ENCODE peak calls at places on chromosomes 12 and 14, in eight cellular contexts. J is WTC11, V is A549, B is SK-N-SH, Y is K562, R is H1, X is GM12878, Z is IMR-90. E is an unnamed sample.

GRCh38 chr12:76346798-76347420 is 1.3 kb downstream of the BBS10 start:
- DNase-seq in J (no peak), X (peak), B (peak), Y (peak), V (peak), Z (peak), R (no peak), E (peak)

GRCh38 chr14:75562048-75562447 is 16.4 kb upstream of the FLVCR2 start:
- DNase-seq in Y (no peak), X (no peak), Z (no peak), B (no peak), R (no peak), J (no peak), V (no peak), E (no peak)

GRCh38 chr12:42587564-42588307 is 1.8 kb downstream of the PRICKLE1 start:
- DNase-seq in R (no peak), V (no peak), B (no peak), Y (no peak), J (no peak), X (no peak), Z (peak), E (peak)

GRCh38 chr14:68177728-68178127 is 358.1 kb downstream of the RAD51B start:
- DNase-seq in X (no peak), V (no peak), J (no peak), Y (no peak), Z (no peak), R (no peak), B (no peak), E (no peak)

GRCh38 chr12:15796493-15797141 is 7.4 kb upstream of the EPS8 start:
- DNase-seq in X (no peak), V (peak), J (no peak), B (no peak), R (no peak), Y (no peak), Z (peak), E (peak)

GRCh38 chr12:119589634-119590033 is 3.9 kb upstream of the TMEM233 start:
- DNase-seq in Z (no peak), X (no peak), B (no peak), J (no peak), Y (no peak), V (no peak), R (no peak), E (no peak)

GRCh38 chr14:37903561-37904191 is 304.0 kb upstream of the SSTR1 start:
- DNase-seq in X (no peak), J (no peak), B (peak), V (peak), Z (peak), R (no peak), Y (peak), E (peak)

GRCh38 chr14:96805906-96806305 is 8.7 kb downstream of the VRK1 start:
- DNase-seq in Y (no peak), Z (no peak), J (no peak), R (no peak), B (no peak), V (no peak), X (no peak), E (no peak)

GRCh38 chr12:80590085-80590484 is 117.3 kb upstream of the MYF6 start:
- DNase-seq in Z (peak), X (no peak), J (no peak), B (no peak), Y (no peak), R (no peak), V (no peak), E (no peak)

GRCh38 chr14:71666579-71667145 is 265.6 kb upstream of the RGS6 start:
- DNase-seq in X (no peak), V (no peak), J (no peak), Z (no peak), R (no peak), B (no peak), Y (no peak), E (no peak)

GRCh38 chr14:93006484-93007128 is 83.7 kb downstream of the CHGA start:
- DNase-seq in X (no peak), J (no peak), Z (no peak), B (no peak), Y (no peak), V (no peak), R (no peak), E (no peak)

GRCh38 chr12:62164036-62164435 is 96.2 kb upstream of the USP15 start:
- DNase-seq in Z (no peak), B (no peak), R (no peak), V (no peak), J (no peak), Y (no peak), X (no peak), E (no peak)

GRCh38 chr12:49200882-49201594 is 12.2 kb upstream of the TUBA1A start:
- DNase-seq in J (no peak), Z (peak), R (no peak), V (peak), X (peak), Y (peak), B (peak), E (no peak)

GRCh38 chr12:128542844-128543243 is 275.9 kb downstream of the TMEM132C start:
- DNase-seq in Z (no peak), Y (no peak), J (no peak), B (no peak), V (no peak), R (no peak), X (no peak), E (no peak)

GRCh38 chr12:49507139-49507538 is 31.7 kb upstream of the KCNH3 start:
- DNase-seq in J (no peak), B (no peak), V (peak), Y (no peak), X (no peak), R (no peak), Z (peak), E (no peak)

GRCh38 chr12:103672401-103673119 is 85.5 kb downstream of the STAB2 start:
- DNase-seq in V (peak), J (no peak), Z (peak), X (no peak), B (no peak), R (no peak), Y (no peak), E (peak)

GRCh38 chr12:116969615-116970575 is 59.1 kb downstream of the FBXW8 start:
- DNase-seq in V (no peak), Z (no peak), Y (no peak), X (no peak), B (peak), J (no peak), R (no peak), E (no peak)

GRCh38 chr12:22576473-22576872 is 32.1 kb upstream of the C2CD5 start:
- DNase-seq in B (no peak), Z (no peak), X (no peak), J (no peak), Y (no peak), V (no peak), R (no peak), E (no peak)

GRCh38 chr12:43210437-43211197 is 341.4 kb downstream of the ADAMTS20 start:
- DNase-seq in Z (peak), R (no peak), Y (no peak), B (no peak), V (no peak), X (peak), J (no peak), E (no peak)

GRCh38 chr12:104215638-104216297 is at the start of gene TXNRD1:
- DNase-seq in B (no peak), Z (peak), R (peak), J (peak), X (peak), Y (peak), V (peak), E (peak)

GRCh38 chr12:50517456-50518048 is 12.8 kb downstream of the DIP2B start:
- DNase-seq in Y (no peak), V (peak), B (no peak), X (peak), J (no peak), R (no peak), Z (peak), E (peak)

GRCh38 chr14:50830044-50830931 is 674 bp downstream of the NIN start:
- DNase-seq in V (peak), Z (peak), B (peak), Y (peak), X (peak), J (peak), R (peak), E (peak)

GRCh38 chr14:91295276-91295845 is 50.9 kb upstream of the GPR68 start:
- DNase-seq in Z (no peak), R (no peak), B (no peak), J (no peak), Y (no peak), V (no peak), X (no peak), E (no peak)

GRCh38 chr14:67943947-67944346 is 124.4 kb downstream of the RAD51B start:
- DNase-seq in V (peak), J (peak), R (peak), X (peak), Y (peak), Z (peak), B (peak), E (peak)

GRCh38 chr14:101561145-101561896 is at the start of gene DIO3:
- DNase-seq in B (peak), Y (no peak), J (peak), Z (no peak), V (no peak), R (peak), X (no peak), E (no peak)

GRCh38 chr12:55720894-55721444 is 776 bp downstream of the RDH5 start:
- DNase-seq in B (peak), Y (no peak), R (no peak), X (no peak), Z (peak), V (peak), J (peak), E (peak)

GRCh38 chr12:107567871-107568619 is 117.6 kb upstream of the PWP1 start:
- DNase-seq in Y (no peak), Z (no peak), B (no peak), R (no peak), X (no peak), V (no peak), J (no peak), E (no peak)

GRCh38 chr14:75188520-75189267 is 12.3 kb upstream of the TMED10 start:
- DNase-seq in V (no peak), Y (no peak), J (no peak), B (no peak), Z (no peak), R (no peak), X (peak), E (no peak)

GRCh38 chr12:111446631-111447570 is 41.2 kb downstream of the SH2B3 start:
- DNase-seq in R (peak), Y (no peak), Z (no peak), J (no peak), B (no peak), X (no peak), V (no peak), E (no peak)
- TF ChIP-seq USF2 in R (no peak), Y (no peak), Z (no peak), J (no peak), B (no peak), X (no peak), V (no peak), E (no peak)

GRCh38 chr14:55200646-55201045 is 9.3 kb upstream of the DLGAP5 start:
- DNase-seq in R (no peak), Z (no peak), V (no peak), Y (no peak), X (no peak), J (no peak), B (no peak), E (no peak)

GRCh38 chr14:55206175-55206574 is 14.8 kb upstream of the DLGAP5 start:
- DNase-seq in V (no peak), Z (no peak), Y (no peak), B (no peak), J (no peak), R (no peak), X (no peak), E (no peak)

GRCh38 chr14:55198749-55199148 is 7.4 kb upstream of the DLGAP5 start:
- DNase-seq in Z (peak), B (no peak), X (no peak), Y (no peak), J (no peak), R (no peak), V (no peak), E (no peak)

GRCh38 chr14:55201219-55202096 is 10.1 kb upstream of the DLGAP5 start:
- DNase-seq in Y (no peak), J (peak), R (no peak), V (no peak), Z (no peak), X (no peak), B (no peak), E (peak)
- TF ChIP-seq USF2 in Y (no peak), J (peak), R (no peak), V (no peak), Z (no peak), X (no peak), B (no peak), E (no peak)

GRCh38 chr12:67539329-67539728 is 109.2 kb upstream of the DYRK2 start:
- DNase-seq in J (no peak), B (no peak), Z (no peak), V (no peak), Y (no peak), R (no peak), X (no peak), E (no peak)

GRCh38 chr12:67541625-67541991 is 106.9 kb upstream of the DYRK2 start:
- DNase-seq in B (no peak), X (no peak), V (no peak), J (no peak), Y (no peak), R (no peak), Z (no peak), E (no peak)

GRCh38 chr12:67543371-67543770 is 105.2 kb upstream of the DYRK2 start:
- DNase-seq in Z (no peak), B (no peak), R (no peak), Y (no peak), X (no peak), V (no peak), J (no peak), E (no peak)

GRCh38 chr12:67540920-67541624 is 107.5 kb upstream of the DYRK2 start:
- DNase-seq in X (peak), J (no peak), B (no peak), V (no peak), Y (no peak), Z (peak), R (no peak), E (no peak)

GRCh38 chr12:67539946-67540345 is 108.6 kb upstream of the DYRK2 start:
- DNase-seq in V (no peak), J (no peak), Y (no peak), X (no peak), Z (no peak), R (no peak), B (no peak), E (no peak)
- TF ChIP-seq USF2 in V (no peak), J (no peak), Y (no peak), X (no peak), Z (no peak), R (no peak), B (no peak), E (no peak)

DNA sequence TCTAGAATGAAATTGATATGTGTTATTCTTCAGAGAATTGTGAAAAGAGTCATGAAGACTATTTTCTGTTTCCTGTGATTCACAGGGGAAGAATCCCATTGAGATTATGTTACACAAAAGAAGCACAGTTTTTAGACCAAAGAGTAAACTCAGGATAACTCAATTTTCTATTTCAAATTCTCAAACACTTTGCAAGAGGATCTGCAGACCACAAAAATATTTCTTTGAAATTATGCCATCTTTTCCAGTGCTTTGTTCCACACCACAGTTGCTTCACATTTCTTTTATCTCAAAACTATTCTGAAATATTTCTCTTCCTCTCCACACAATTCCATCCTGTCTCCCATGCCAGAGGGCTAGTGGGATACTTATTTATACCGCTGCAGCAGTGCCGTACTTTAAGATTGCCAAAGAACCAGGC is 188.9 kb upstream of the FOXG1 start:
- DNase-seq in Y (no peak), Z (no peak), J (no peak), X (no peak), B (no peak), R (no peak), V (peak), E (no peak)
- TF ChIP-seq USF2 in Y (no peak), Z (no peak), J (no peak), X (no peak), B (no peak), R (no peak), V (no peak), E (no peak)

DNA sequence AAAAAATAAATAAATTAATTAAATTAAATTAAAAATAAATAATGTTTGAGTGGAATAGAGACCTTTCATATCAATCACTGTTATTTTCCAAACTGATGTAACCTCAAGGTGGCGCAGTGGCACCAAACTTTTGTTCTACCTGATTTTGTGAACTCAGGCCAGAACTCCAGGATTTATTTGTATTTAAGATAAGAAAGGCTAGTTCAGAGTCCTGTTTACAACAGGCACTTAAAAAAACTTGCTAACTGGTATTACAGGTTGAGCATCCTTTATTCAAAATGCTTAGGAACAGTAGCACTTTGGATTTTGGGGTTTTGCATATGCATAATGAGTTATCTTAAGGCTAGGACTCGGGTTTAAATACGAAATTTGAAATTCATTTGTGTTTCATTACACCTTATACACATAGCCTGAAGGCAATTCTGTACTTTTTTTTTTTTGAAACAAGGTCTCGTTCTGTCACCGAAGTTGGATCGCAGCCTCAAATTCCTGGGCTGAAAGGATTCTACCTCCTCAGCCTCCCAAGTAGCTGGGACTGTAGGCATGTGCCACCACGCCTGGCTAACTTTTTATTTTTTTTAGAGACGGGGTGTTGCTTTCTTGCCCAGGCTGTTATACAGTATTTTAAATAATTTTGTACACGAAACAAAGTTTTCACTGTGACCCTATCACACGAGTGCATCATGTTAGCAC is 32.4 kb downstream of the YY1 start:
- DNase-seq in R (no peak), Z (no peak), Y (no peak), V (peak), J (no peak), X (no peak), B (no peak), E (peak)
- TF ChIP-seq USF2 in R (no peak), Z (no peak), Y (no peak), V (no peak), J (no peak), X (no peak), B (no peak), E (no peak)

GRCh38 chr14:99736600-99737371 is 52.7 kb downstream of the CYP46A1 start:
- DNase-seq in V (no peak), Z (no peak), R (no peak), J (no peak), X (no peak), Y (no peak), B (no peak), E (no peak)

GRCh38 chr14:99740411-99740810 is 52.8 kb upstream of the EML1 start:
- DNase-seq in R (no peak), Z (no peak), X (no peak), Y (no peak), B (no peak), V (no peak), J (no peak), E (no peak)

GRCh38 chr14:99735189-99736135 is 51.4 kb downstream of the CYP46A1 start:
- DNase-seq in V (no peak), B (no peak), J (peak), R (no peak), Z (no peak), Y (no peak), X (no peak), E (no peak)

GRCh38 chr14:99737451-99737951 is 53.4 kb downstream of the CYP46A1 start:
- DNase-seq in Z (no peak), X (no peak), B (peak), V (peak), R (no peak), Y (no peak), J (no peak), E (no peak)

DNA sequence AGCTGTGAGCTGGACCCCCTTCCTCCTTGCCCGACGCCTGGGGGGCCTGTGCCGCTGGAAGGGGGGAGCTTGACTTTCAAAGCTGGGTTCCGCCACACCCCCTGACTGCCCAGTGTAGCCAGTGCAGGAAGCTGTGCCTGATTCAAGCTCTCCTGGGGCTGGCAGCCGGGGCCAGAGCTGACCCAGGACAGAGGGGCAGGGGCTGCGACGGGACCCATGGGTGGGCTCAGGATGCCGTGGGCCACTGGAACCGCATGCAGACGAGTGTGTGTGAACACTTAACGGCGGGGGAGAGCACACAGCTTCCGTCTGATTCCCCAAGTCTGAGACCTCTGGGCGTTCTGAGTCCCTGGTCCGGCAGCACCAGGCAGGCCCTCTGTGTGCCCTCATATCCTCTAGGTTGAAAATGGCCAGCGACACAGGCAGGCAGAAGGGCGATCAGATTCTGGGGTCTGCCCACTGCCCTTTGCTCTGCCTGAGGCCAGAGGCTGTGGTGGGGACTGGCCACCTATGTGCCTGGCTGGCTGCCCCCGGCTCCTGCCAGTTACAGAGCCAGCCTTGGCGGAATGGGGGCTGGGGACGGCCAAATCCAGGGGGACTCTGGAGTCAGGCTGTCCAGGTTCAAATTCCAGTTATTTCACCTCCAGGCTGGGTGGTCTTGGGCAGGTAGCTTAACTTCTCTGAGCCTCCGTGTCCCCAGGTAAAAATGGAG is 54.0 kb downstream of the CYP46A1 start:
- DNase-seq in J (no peak), R (no peak), Z (no peak), V (no peak), Y (no peak), B (no peak), X (no peak), E (no peak)
- TF ChIP-seq USF2 in J (no peak), R (no peak), Z (no peak), V (no peak), Y (no peak), B (no peak), X (no peak), E (no peak)

GRCh38 chr14:106509795-106510194 is 983.4 kb downstream of the TMEM121 start:
- DNase-seq in Y (no peak), X (no peak), V (no peak), B (no peak), R (no peak), Z (no peak), J (no peak), E (no peak)

GRCh38 chr14:106508216-106508615 is 981.8 kb downstream of the TMEM121 start:
- DNase-seq in R (no peak), V (no peak), Y (no peak), X (no peak), Z (no peak), B (peak), J (no peak), E (no peak)

GRCh38 chr14:106509176-106509575 is 982.8 kb downstream of the TMEM121 start:
- DNase-seq in B (no peak), V (no peak), X (no peak), Y (no peak), Z (no peak), R (no peak), J (no peak), E (no peak)

GRCh38 chr14:106507354-106507753 is 981.0 kb downstream of the TMEM121 start:
- DNase-seq in V (no peak), R (no peak), Y (no peak), Z (no peak), J (no peak), X (no peak), B (no peak), E (no peak)

DNA sequence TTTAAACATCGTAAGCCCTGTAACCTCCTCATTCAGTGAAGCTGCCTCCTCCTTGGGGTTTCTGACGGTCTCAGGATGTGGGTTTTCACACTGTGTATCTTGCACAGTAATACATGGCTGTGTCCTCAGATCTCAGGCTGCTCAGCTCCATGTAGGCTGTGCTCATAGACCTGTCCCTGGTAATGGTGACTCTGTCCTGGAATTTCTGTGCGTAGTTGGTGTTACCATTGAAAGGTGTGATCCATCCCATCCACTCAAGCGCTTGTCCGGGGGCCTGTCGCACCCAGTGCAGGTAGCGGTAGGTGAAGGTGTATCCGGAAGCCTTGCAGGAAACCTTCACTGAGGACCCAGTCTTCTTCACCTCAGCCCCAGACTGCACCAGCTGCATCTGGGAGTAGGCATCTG is 980.5 kb downstream of the TMEM121 start:
- DNase-seq in Y (no peak), X (no peak), B (no peak), R (no peak), V (no peak), J (no peak), Z (no peak), E (no peak)
- TF ChIP-seq USF2 in Y (no peak), X (no peak), B (no peak), R (no peak), V (no peak), J (no peak), Z (no peak), E (no peak)

E was measured in HepG2.